ENCODE peak calls at places on chromosomes 16 and 17, in six cellular contexts. F, R, M, C, L and E are unnamed samples.

GRCh38 chr16:87223656-87224248 is 93.4 kb downstream of the C16orf95 start:
- DNase-seq in L (no peak), F (no peak), C (no peak), M (no peak), R (no peak), E (no peak)

GRCh38 chr16:87156195-87156594 is 161.0 kb downstream of the C16orf95 start:
- DNase-seq in M (no peak), F (no peak), L (no peak), C (no peak), R (no peak), E (no peak)

GRCh38 chr16:76670125-76670857 is 393.1 kb downstream of the CNTNAP4 start:
- DNase-seq in R (no peak), F (no peak), L (no peak), M (no peak), C (no peak), E (no peak)

GRCh38 chr16:88790312-88791150 is 5.5 kb upstream of the PIEZO1 start:
- DNase-seq in C (no peak), R (no peak), M (no peak), F (no peak), L (no peak), E (no peak)

GRCh38 chr17:866568-867087 is 84.5 kb downstream of the MRM3 start:
- DNase-seq in C (no peak), R (no peak), L (no peak), F (no peak), M (no peak), E (no peak)

GRCh38 chr17:47714773-47715396 is 18.2 kb upstream of the TBX21 start:
- DNase-seq in R (no peak), F (no peak), C (peak; percentile 59), L (no peak), M (no peak), E (no peak)

GRCh38 chr16:56348168-56349085 is 76.9 kb downstream of the AMFR start:
- DNase-seq in R (no peak), L (no peak), C (no peak), F (peak; percentile 36), M (no peak), E (no peak)

GRCh38 chr17:63699638-63700527 is at the start of gene LIMD2:
- DNase-seq in C (peak; percentile 83), F (no peak), M (no peak), L (peak; percentile 54), R (peak; percentile 57), E (no peak)

GRCh38 chr17:30344283-30345088 is 10.6 kb upstream of the TMIGD1 start:
- DNase-seq in F (peak; percentile 62), R (no peak), C (no peak), M (no peak), L (peak; percentile 68), E (no peak)

GRCh38 chr16:88071908-88072307 is 120.7 kb downstream of the BANP start:
- DNase-seq in R (no peak), M (no peak), C (no peak), L (no peak), F (peak; percentile 33), E (no peak)

GRCh38 chr17:7846063-7846735 is 8.7 kb upstream of the TMEM88 start:
- DNase-seq in C (no peak), M (no peak), F (no peak), R (no peak), L (no peak), E (no peak)

GRCh38 chr17:19867654-19868395 is at the start of gene ULK2:
- DNase-seq in M (peak; percentile 54), R (peak; percentile 64), F (no peak), L (peak; percentile 72), C (no peak), E (peak; percentile 48)

GRCh38 chr17:77318491-77319210 is 177.9 kb downstream of the SEC14L1 start:
- DNase-seq in L (no peak), M (no peak), F (no peak), C (peak; percentile 38), R (no peak), E (no peak)

GRCh38 chr17:4893721-4894560 is 5.4 kb upstream of the C17orf107 start:
- DNase-seq in M (no peak), L (no peak), F (no peak), R (no peak), C (no peak), E (no peak)

GRCh38 chr17:9890124-9890523 is 14.9 kb downstream of the RCVRN start:
- DNase-seq in R (peak; percentile 21), C (no peak), M (no peak), L (no peak), F (no peak), E (no peak)

GRCh38 chr16:24976061-24976779 is 38.9 kb downstream of the ARHGAP17 start:
- DNase-seq in F (no peak), M (no peak), C (no peak), L (no peak), R (no peak), E (no peak)

DNA sequence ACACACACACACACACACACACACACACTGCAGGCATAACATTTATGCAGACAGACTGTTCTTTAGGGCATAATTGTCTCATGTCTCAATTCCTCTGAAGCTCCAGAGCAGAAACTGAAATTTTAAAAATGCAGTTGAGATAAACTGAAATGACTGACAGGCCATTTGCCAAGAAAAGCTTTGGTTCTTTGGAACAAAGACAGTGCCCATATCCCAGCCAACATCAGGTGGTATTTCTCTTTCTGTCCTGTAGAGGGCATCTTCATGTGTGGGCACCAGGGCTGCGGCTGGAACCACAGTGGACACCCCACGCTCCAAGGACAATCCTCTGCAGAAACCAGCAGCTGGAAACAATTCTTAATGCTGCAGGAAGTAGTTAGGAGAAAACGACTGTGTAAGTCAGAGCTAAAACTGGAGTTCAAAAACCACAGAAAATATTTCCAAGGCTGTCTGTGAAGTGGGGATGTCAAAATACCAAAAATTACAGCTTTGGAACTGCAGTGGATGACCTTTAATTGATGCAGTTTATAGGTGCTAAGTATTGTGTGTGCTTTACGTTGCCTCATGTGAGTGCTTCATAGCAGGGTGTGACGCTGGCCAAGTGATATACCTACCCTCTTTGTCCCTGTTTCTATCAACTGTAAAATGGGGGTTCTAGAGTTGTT is 10.6 kb upstream of the MEFV start:
- DNase-seq in F (no peak), L (peak; percentile 48), M (peak; percentile 69), C (no peak), R (no peak), E (no peak)
- TF ChIP-seq CTCF in F (peak; percentile 40), L (peak; percentile 66), M (peak; percentile 72), C (peak; percentile 47), R (peak; percentile 56), E (peak; percentile 60)

GRCh38 chr16:53692146-53692545 is 11.5 kb downstream of the RPGRIP1L start:
- DNase-seq in R (no peak), M (no peak), F (no peak), L (no peak), C (no peak), E (no peak)
- TF ChIP-seq CTCF in R (peak; percentile 53), M (no peak), F (no peak), L (peak; percentile 2), C (no peak), E (no peak)

GRCh38 chr17:57835333-57835900 is 14.4 kb downstream of the MRPS23 start:
- DNase-seq in L (no peak), M (no peak), R (no peak), F (no peak), C (no peak), E (no peak)

GRCh38 chr17:57832711-57833596 is 16.9 kb downstream of the MRPS23 start:
- DNase-seq in M (no peak), R (peak; percentile 73), L (peak; percentile 72), C (peak; percentile 70), F (no peak), E (peak; percentile 60)

GRCh38 chr17:57833597-57833939 is 16.3 kb downstream of the MRPS23 start:
- DNase-seq in R (no peak), L (no peak), F (no peak), M (no peak), C (no peak), E (no peak)

GRCh38 chr17:57832299-57832698 is 17.5 kb downstream of the MRPS23 start:
- DNase-seq in L (no peak), R (no peak), F (no peak), C (no peak), M (no peak), E (no peak)

DNA sequence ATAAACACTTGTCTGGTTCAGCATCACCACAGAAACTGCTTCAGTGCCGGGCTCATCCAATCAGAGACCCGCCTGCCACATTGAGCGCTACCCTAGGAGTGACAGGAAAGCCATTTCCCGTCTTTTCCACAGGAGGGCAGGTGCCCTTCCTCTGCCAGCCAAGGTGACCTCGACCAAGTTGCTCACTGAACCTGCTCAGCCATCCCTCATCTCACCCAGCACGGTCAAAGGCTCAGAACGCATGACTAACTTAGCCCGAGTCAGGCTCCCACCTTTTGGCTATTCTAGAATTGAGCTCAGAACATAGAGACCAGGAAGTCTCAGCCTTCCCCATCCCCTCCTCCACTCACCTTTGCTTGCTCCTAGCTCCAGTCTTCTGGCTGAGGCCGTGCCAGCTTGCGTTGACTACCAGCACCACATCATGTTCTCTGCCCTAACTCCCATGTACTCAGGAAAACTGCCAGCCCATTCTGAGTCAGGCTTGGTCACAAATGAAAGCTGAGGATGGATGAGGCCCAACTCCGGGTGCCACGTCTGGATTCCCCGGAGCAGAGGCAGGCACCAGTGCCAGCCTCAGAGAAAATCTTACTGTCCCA is 15.6 kb downstream of the MRPS23 start:
- DNase-seq in C (no peak), F (peak; percentile 62), L (no peak), M (no peak), R (no peak), E (no peak)
- TF ChIP-seq CTCF in C (no peak), F (no peak), L (no peak), M (no peak), R (no peak), E (no peak)

GRCh38 chr17:34675143-34675542 is 95.8 kb downstream of the TMEM132E start:
- DNase-seq in F (no peak), R (no peak), C (no peak), L (no peak), M (no peak), E (no peak)
- TF ChIP-seq CTCF in F (no peak), R (no peak), C (no peak), L (no peak), M (no peak), E (no peak)